ENCODE peak calls at places on chromosomes 1 and 21, in six cellular contexts. D is GF-D8; U is activated CD8-positive, alpha-beta T cell treated with anti-CD3 and anti-CD28 coated beads for 36 hours; F is activated CD4-positive, alpha-beta memory T cell treated with anti-CD3 and anti-CD28 coated beads, Interleukin-2, amount 10 ng/mL, durations not matched to agents 7 days and 5 days; O is lung; B is neural progenitor cell. L is an unnamed sample.

GRCh38 chr1:182004601-182005000 is 56.9 kb downstream of the ZNF648 start:
- DNase-seq in D (no peak), U (no peak), F (no peak), O (no peak), B (no peak), L (no peak)

GRCh38 chr1:172967936-172968335 is 82.8 kb downstream of the TNFSF18 start:
- DNase-seq in D (no peak), U (no peak), F (no peak), O (no peak), B (no peak), L (no peak)

GRCh38 chr1:118223426-118223825 is 38.4 kb upstream of the SPAG17 start:
- DNase-seq in D (no peak), U (peak), F (no peak), O (no peak), B (peak), L (no peak)

GRCh38 chr1:58815069-58815679 is 31.3 kb upstream of the JUN start:
- DNase-seq in D (peak), U (peak), F (peak), O (peak), B (peak), L (peak)

GRCh38 chr1:18957532-18958295 is 1.2 kb upstream of the IFFO2 start:
- DNase-seq in D (no peak), U (no peak), F (no peak), O (no peak), B (no peak), L (no peak)

GRCh38 chr21:45012661-45013270 is 61.6 kb upstream of the ADARB1 start:
- DNase-seq in D (no peak), U (no peak), F (no peak), O (no peak), B (peak), L (no peak)

GRCh38 chr21:44708866-44709425 is 2.4 kb downstream of the TSPEAR start:
- DNase-seq in D (no peak), U (no peak), F (no peak), O (no peak), B (no peak), L (no peak)

GRCh38 chr1:47252795-47253194 is 20.8 kb upstream of the TAL1 start:
- DNase-seq in D (no peak), U (no peak), F (no peak), O (no peak), B (no peak), L (no peak)

GRCh38 chr1:203147376-203147775 is 19.9 kb downstream of the ADORA1 start:
- DNase-seq in D (no peak), U (no peak), F (no peak), O (no peak), B (no peak), L (no peak)

GRCh38 chr1:152052606-152053005 is 15.8 kb upstream of the S100A11 start:
- DNase-seq in D (peak), U (peak), F (peak), O (peak), B (peak), L (peak)

GRCh38 chr1:183470147-183470960 is 1.9 kb upstream of the SMG7 start:
- DNase-seq in D (peak), U (peak), F (peak), O (peak), B (peak), L (peak)

GRCh38 chr1:6234502-6235295 is 1.1 kb downstream of the ICMT start:
- DNase-seq in D (no peak), U (no peak), F (no peak), O (no peak), B (no peak), L (no peak)

GRCh38 chr1:154819628-154820590 is 50.2 kb downstream of the KCNN3 start:
- DNase-seq in D (peak), U (peak), F (no peak), O (no peak), B (peak), L (no peak)

GRCh38 chr21:33241846-33242245 is 12.1 kb downstream of the IFNAR2 start:
- DNase-seq in D (peak), U (no peak), F (no peak), O (no peak), B (no peak), L (no peak)

GRCh38 chr1:158067651-158068050 is 74.2 kb downstream of the KIRREL1 start:
- DNase-seq in D (no peak), U (no peak), F (no peak), O (no peak), B (peak), L (no peak)

GRCh38 chr1:186775881-186776560 is 52.7 kb upstream of the PLA2G4A start:
- DNase-seq in D (peak), U (no peak), F (no peak), O (no peak), B (no peak), L (no peak)

GRCh38 chr1:211648980-211649934 is 26.2 kb downstream of the NEK2 start:
- DNase-seq in D (no peak), U (peak), F (peak), O (no peak), B (no peak), L (peak)

GRCh38 chr1:171999756-172000155 is 158.5 kb downstream of the DNM3 start:
- DNase-seq in D (no peak), U (no peak), F (no peak), O (no peak), B (no peak), L (no peak)

GRCh38 chr21:46116846-46117585 is 19.1 kb downstream of the COL6A2 start:
- DNase-seq in D (no peak), U (no peak), F (no peak), O (no peak), B (no peak), L (no peak)